ENCODE peak calls at places on chromosomes 5 and 9, in five cellular contexts. B is PC-3; G is heart right ventricle; V is fibroblast of lung; O is CD8-positive, alpha-beta T cell. R is an unnamed sample.

GRCh38 chr5:158384535-158385421 is 525.8 kb upstream of the CLINT1 start:
- DNase-seq in B (peak; percentile 99), G (no peak), V (peak; percentile 97), O (no peak), R (peak; percentile 96)

GRCh38 chr9:75432386-75432785 is 344.1 kb downstream of the OSTF1 start:
- DNase-seq in B (no peak), G (no peak), V (no peak), O (no peak), R (no peak)

GRCh38 chr9:136432591-136432990 is 7.1 kb downstream of the INPP5E start:
- DNase-seq in B (no peak), G (no peak), V (no peak), O (no peak), R (no peak)

GRCh38 chr9:111895996-111896941 is at the start of gene UGCG:
- DNase-seq in B (peak; percentile 90), G (peak; percentile 85), V (peak; percentile 87), O (peak; percentile 93), R (peak; percentile 92)

GRCh38 chr9:89853931-89854330 is 249.1 kb downstream of the GADD45G start:
- DNase-seq in B (no peak), G (no peak), V (no peak), O (no peak), R (no peak)

GRCh38 chr5:14153932-14154646 is 10.9 kb downstream of the TRIO start:
- DNase-seq in B (peak; percentile 79), G (peak; percentile 86), V (peak; percentile 85), O (no peak), R (peak; percentile 91)

GRCh38 chr5:181133610-181134231 is 2.8 kb upstream of the OR2V1 start:
- DNase-seq in B (peak; percentile 97), G (peak; percentile 48), V (peak; percentile 86), O (no peak), R (peak; percentile 31)

GRCh38 chr5:69364414-69364813 is 4.9 kb downstream of the AK6 start:
- DNase-seq in B (peak; percentile 37), G (no peak), V (peak; percentile 13), O (no peak), R (peak; percentile 12)

GRCh38 chr5:76709762-76710161 is 6.2 kb upstream of the F2R start:
- DNase-seq in B (peak; percentile 33), G (no peak), V (peak; percentile 85), O (no peak), R (peak; percentile 80)

GRCh38 chr5:83726912-83727311 is 6.3 kb upstream of the HAPLN1 start:
- DNase-seq in B (no peak), G (no peak), V (no peak), O (no peak), R (peak; percentile 43)

GRCh38 chr5:133783481-133783880 is 171.1 kb upstream of the FSTL4 start:
- DNase-seq in B (no peak), G (no peak), V (no peak), O (no peak), R (no peak)

GRCh38 chr5:72018158-72018803 is 89.0 kb upstream of the MAP1B start:
- DNase-seq in B (peak; percentile 74), G (peak; percentile 11), V (peak; percentile 66), O (peak; percentile 71), R (peak; percentile 50)

GRCh38 chr9:104819033-104819432 is 55.1 kb downstream of the NIPSNAP3B start:
- DNase-seq in B (no peak), G (no peak), V (no peak), O (no peak), R (no peak)

GRCh38 chr9:6938873-6939272 is 181.1 kb downstream of the KDM4C start:
- DNase-seq in B (peak; percentile 9), G (no peak), V (no peak), O (no peak), R (peak; percentile 89)

GRCh38 chr9:124215551-124215910 is 42.2 kb upstream of the NEK6 start:
- DNase-seq in B (no peak), G (no peak), V (no peak), O (no peak), R (no peak)

GRCh38 chr9:124214596-124215550 is 42.9 kb upstream of the NEK6 start:
- DNase-seq in B (no peak), G (no peak), V (no peak), O (peak; percentile 34), R (no peak)

GRCh38 chr9:124216474-124217176 is 41.1 kb upstream of the NEK6 start:
- DNase-seq in B (no peak), G (peak; percentile 40), V (no peak), O (peak; percentile 68), R (no peak)

GRCh38 chr9:124214116-124214515 is 43.6 kb upstream of the NEK6 start:
- DNase-seq in B (no peak), G (no peak), V (no peak), O (no peak), R (no peak)

DNA sequence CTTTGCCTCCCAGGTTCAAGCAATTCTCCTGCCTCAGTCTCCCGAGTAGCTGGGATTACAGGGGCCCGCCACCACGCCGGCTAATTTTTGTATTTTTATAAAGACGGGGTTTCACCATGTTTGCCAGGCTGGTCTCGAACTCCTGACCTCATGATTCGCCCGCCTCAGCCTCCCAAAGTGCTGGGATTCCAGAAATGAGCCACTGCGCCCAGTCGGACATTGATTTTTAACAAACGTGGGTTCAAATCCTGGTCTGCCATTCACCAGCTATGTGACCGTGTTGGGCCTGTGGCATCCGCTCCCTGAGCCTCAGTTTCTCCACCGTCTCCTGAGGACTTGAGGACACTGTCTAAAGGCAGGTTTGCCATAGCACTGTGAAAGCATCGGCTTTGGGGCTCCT is 41.8 kb upstream of the NEK6 start:
- DNase-seq in B (no peak), G (no peak), V (no peak), O (peak; percentile 29), R (no peak)
- H3K4me3 ChIP-seq in B (no peak overlapping the region), G (no peak overlapping the region), V (no peak overlapping the region), O (peak overlapping the region; percentile 27), R (no peak overlapping the region)

GRCh38 chr9:129143031-129143441 is 31.8 kb downstream of the PTPA start:
- DNase-seq in B (peak; percentile 75), G (peak; percentile 94), V (peak; percentile 94), O (peak; percentile 82), R (peak; percentile 93)
- H3K4me3 ChIP-seq in B (no peak overlapping the region), G (peak overlapping the region; percentile 56), V (no peak overlapping the region), O (no peak overlapping the region), R (peak overlapping the region; percentile 25)

DNA sequence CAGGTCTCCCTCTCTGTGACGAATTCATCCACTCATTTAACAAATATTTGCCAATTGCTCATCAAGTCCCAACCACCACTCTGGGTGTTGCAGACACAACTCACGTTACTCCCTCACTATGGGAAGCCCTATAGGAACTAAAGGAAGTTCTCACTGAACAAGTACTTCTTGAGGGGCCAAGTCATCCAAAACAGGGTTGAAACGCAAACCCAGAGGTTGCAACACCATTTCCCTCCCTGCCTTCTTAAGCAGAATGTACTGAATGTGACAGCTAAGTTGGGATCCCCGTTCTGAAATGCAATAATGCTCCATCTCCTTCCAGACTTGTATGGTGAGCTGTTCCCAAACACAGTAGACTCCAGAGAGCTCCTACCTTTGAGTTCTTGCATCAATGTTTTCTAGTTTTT is 34.3 kb downstream of the EPB41L4B start:
- DNase-seq in B (peak; percentile 93), G (no peak), V (peak; percentile 5), O (no peak), R (peak; percentile 73)
- H3K4me3 ChIP-seq in B (peak overlapping the region; percentile 28), G (no peak overlapping the region), V (no peak overlapping the region), O (no peak overlapping the region), R (no peak overlapping the region)

DNA sequence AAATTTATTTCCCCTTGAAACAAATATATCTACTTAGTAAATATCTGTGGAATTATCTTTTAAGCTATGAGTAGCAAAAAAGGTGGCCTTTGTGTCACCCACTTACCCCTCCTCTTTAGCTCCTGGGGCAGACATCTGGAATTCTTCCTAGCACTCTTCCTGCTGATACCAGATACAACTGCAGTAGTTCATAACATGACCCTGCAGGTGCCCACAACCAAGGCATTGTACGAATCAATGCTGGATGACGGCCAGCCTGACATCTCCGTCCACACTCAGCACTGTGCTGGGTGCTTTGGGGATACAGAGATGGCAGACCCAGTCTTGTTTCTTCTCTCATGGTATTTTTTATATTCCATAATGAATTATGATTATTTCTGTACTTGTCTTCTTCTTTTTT is 152.3 kb downstream of the GOLPH3 start:
- DNase-seq in B (no peak), G (no peak), V (no peak), O (no peak), R (no peak)
- H3K4me3 ChIP-seq in B (no peak overlapping the region), G (no peak overlapping the region), V (no peak overlapping the region), O (no peak overlapping the region), R (no peak overlapping the region)

DNA sequence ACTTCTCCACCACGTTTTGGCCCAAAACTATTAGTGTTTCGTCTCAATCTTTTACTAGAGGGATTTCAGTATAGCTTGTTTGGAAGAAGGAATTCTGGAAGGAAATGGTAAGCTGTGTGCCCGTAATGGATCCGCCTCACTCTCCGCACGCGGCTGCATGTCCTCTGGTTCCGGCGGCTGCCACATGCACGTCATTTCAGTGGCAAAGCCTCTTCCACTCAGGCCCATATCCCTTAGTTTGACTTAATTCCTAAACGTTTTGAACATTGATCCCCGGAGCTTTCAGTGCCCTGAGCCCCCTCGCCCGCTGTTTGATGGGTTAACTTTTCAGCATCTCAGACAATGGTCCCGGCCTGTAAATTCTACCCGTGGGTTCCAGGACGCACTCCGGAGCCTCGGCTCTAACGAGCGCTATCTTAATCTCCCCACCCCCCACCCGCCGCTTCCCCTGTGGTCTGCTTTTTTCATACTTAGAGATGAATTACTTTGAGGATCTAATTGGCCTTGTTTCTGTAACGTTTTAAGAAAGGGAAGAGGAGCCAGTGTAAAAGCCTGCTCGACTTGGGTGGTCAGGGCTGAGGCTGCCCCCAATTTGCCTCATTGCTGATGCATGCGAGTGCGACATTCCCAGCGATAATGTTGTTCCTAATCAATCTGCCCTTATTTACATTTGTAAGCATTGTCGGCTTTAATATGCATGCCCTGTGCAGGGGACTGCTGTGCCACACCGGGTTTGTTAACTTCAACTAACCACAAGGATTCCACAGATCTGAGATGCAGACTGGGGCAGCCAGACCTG is 4.6 kb downstream of the PTCH1 start:
- DNase-seq in B (peak; percentile 31), G (no peak), V (peak; percentile 41), O (no peak), R (peak; percentile 20)
- H3K4me3 ChIP-seq in B (peak overlapping the region; percentile 74), G (peak overlapping the region; percentile 94), V (peak overlapping the region; percentile 93), O (peak overlapping the region; percentile 59), R (peak overlapping the region; percentile 77)

GRCh38 chr5:68195137-68195536 is 20.4 kb upstream of the PIK3R1 start:
- DNase-seq in B (no peak), G (no peak), V (no peak), O (no peak), R (no peak)

GRCh38 chr5:68196876-68197275 is 18.7 kb upstream of the PIK3R1 start:
- DNase-seq in B (no peak), G (peak; percentile 34), V (no peak), O (no peak), R (no peak)

GRCh38 chr5:68192679-68193060 is 22.9 kb upstream of the PIK3R1 start:
- DNase-seq in B (no peak), G (no peak), V (no peak), O (no peak), R (peak; percentile 49)

GRCh38 chr5:68194405-68194804 is 21.2 kb upstream of the PIK3R1 start:
- DNase-seq in B (no peak), G (no peak), V (no peak), O (no peak), R (no peak)

GRCh38 chr5:68193481-68194036 is 22.0 kb upstream of the PIK3R1 start:
- DNase-seq in B (no peak), G (no peak), V (no peak), O (no peak), R (peak; percentile 37)
- H3K4me3 ChIP-seq in B (no peak overlapping the region), G (no peak overlapping the region), V (no peak overlapping the region), O (no peak overlapping the region), R (no peak overlapping the region)